ENCODE peak calls at places on chromosomes 12 and 14, in five cellular contexts. N is lung, V is thoracic aorta, B is psoas muscle, W is MM.1S. Y is an unnamed sample.

GRCh38 chr14:64960762-64961276 is 11.3 kb downstream of the RAB15 start:
- DNase-seq in N (no peak), V (no peak), B (no peak), W (no peak), Y (peak)

GRCh38 chr12:121793836-121794531 is 496 bp upstream of the RHOF start:
- DNase-seq in B (peak), V (no peak), N (peak), W (peak), Y (peak)

GRCh38 chr14:61382842-61383241 is 61.5 kb downstream of the PRKCH start:
- DNase-seq in W (no peak), B (no peak), V (no peak), N (no peak), Y (no peak)

GRCh38 chr12:123115409-123116111 is 35.3 kb downstream of the PITPNM2 start:
- DNase-seq in V (peak), W (no peak), B (peak), N (no peak), Y (peak)

GRCh38 chr12:121793501-121793835 is at the start of gene RHOF:
- DNase-seq in B (no peak), N (peak), W (peak), V (no peak), Y (no peak)

GRCh38 chr14:49879683-49880204 is 13.1 kb upstream of the ARF6 start:
- DNase-seq in N (no peak), V (no peak), B (peak), W (peak), Y (peak)

GRCh38 chr12:85076688-85077430 is 40.7 kb downstream of the LRRIQ1 start:
- DNase-seq in N (no peak), V (no peak), B (no peak), W (peak), Y (no peak)

GRCh38 chr14:27427796-27428195 is 830.0 kb upstream of the NOVA1 start:
- DNase-seq in W (no peak), V (no peak), N (no peak), B (no peak), Y (no peak)

GRCh38 chr12:238116-238515 is 24.2 kb upstream of the SLC6A12 start:
- DNase-seq in N (no peak), W (no peak), V (no peak), B (no peak), Y (no peak)
- H3K27ac ChIP-seq in N (no peak), W (no peak), V (no peak), B (no peak), Y (no peak)

GRCh38 chr12:91379051-91379775 is 196.6 kb upstream of the DCN start:
- DNase-seq in W (no peak), N (no peak), B (no peak), V (no peak), Y (no peak)

GRCh38 chr12:91383106-91383505 is 200.5 kb upstream of the DCN start:
- DNase-seq in N (no peak), V (no peak), W (no peak), B (no peak), Y (no peak)

GRCh38 chr12:91382081-91382543 is 199.5 kb upstream of the DCN start:
- DNase-seq in B (peak), W (peak), V (peak), N (peak), Y (peak)

GRCh38 chr12:91381309-91381804 is 198.7 kb upstream of the DCN start:
- DNase-seq in V (no peak), N (peak), W (no peak), B (no peak), Y (peak)

GRCh38 chr12:91380651-91381050 is 198.0 kb upstream of the DCN start:
- DNase-seq in V (no peak), W (no peak), N (no peak), B (no peak), Y (no peak)
- H3K4me3 ChIP-seq in V (peak), W (no peak), N (no peak), B (peak), Y (no peak)

GRCh38 chr12:110079477-110080400 is 31.4 kb upstream of the C12orf76 start:
- DNase-seq in V (no peak), B (peak), W (peak), N (peak), Y (no peak)
- H3K27ac ChIP-seq in V (no peak), B (no peak), W (peak), N (peak), Y (no peak)

GRCh38 chr12:6929806-6930452 is 2.2 kb downstream of the ATN1 start:
- DNase-seq in W (no peak), B (no peak), V (no peak), N (no peak), Y (no peak)
- H3K4me3 ChIP-seq in W (no peak), B (peak), V (peak), N (no peak), Y (no peak)

DNA sequence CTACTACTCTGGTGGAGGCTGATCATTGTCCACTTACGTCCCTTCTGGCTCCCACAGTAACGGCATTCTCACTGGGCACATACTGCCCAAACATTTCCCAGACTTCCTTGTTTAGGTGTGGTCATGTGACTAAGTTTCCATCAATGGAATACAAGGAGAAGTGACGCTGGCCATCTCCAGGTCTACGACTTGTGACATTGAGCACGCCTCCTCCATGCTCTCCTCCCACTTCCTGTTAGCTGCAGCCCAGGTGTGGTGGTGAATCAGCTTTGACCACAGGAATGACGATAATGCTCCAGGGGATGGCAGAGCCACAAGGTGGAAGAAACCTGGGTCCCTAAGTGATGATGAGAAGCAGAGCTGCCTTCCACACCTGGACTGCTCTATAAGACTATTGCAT is 6.0 kb upstream of the SLC24A4 start:
- DNase-seq in N (no peak), V (no peak), B (no peak), W (peak), Y (no peak)
- H3K27ac ChIP-seq in N (no peak), V (no peak), B (no peak), W (peak), Y (no peak)

GRCh38 chr14:35285168-35285990 is 6.8 kb upstream of the PSMA6 start:
- DNase-seq in N (no peak), B (no peak), V (no peak), W (peak), Y (no peak)
- H3K4me3 ChIP-seq in N (no peak), B (no peak), V (no peak), W (peak), Y (no peak)

GRCh38 chr12:118237053-118237665 is 101.2 kb downstream of the PEBP1 start:
- DNase-seq in N (no peak), B (no peak), V (no peak), W (peak), Y (no peak)
- H3K27ac ChIP-seq in N (no peak), B (no peak), V (no peak), W (peak), Y (no peak)

Y was measured in pancreas.